ENCODE peak calls at places on chromosomes 4 and X, in six cellular contexts. T, A, Z, E, W and D are unnamed samples.
A peak's percentile ranks its signal among the peaks of the same experiment; 100 is the strongest.

GRCh38 chr4:13527983-13528822 is 16.1 kb downstream of the NKX3-2 start:
- ATAC-seq in Z (peak; percentile 21), A (peak; percentile 59), T (no peak), E (peak; percentile 56), W (peak; percentile 87), D (no peak)

GRCh38 chr4:128782076-128782715 is 27.3 kb upstream of the JADE1 start:
- ATAC-seq in E (no peak), Z (peak; percentile 88), T (peak; percentile 91), W (peak; percentile 88), A (peak; percentile 48), D (peak; percentile 31)

GRCh38 chrX:84186603-84187358 is 1.2 kb downstream of the RPS6KA6 start:
- ATAC-seq in T (no peak), Z (no peak), W (no peak), E (peak; percentile 38), A (no peak), D (no peak)

GRCh38 chr4:158067646-158068045 is 105.2 kb downstream of the GASK1B start:
- ATAC-seq in Z (no peak), E (no peak), A (no peak), W (no peak), T (no peak), D (no peak)

GRCh38 chr4:6902318-6903042 is 7.1 kb upstream of the TBC1D14 start:
- ATAC-seq in A (no peak), W (no peak), T (peak; percentile 2), E (no peak), Z (peak; percentile 14), D (no peak)

GRCh38 chr4:185524888-185525863 is 10.1 kb downstream of the PDLIM3 start:
- ATAC-seq in A (no peak), W (no peak), Z (no peak), T (no peak), E (no peak), D (peak; percentile 29)

GRCh38 chrX:66915893-66916292 is 277.0 kb upstream of the EDA2R start:
- ATAC-seq in E (no peak), A (no peak), T (no peak), Z (no peak), W (no peak), D (no peak)

GRCh38 chr4:71774136-71774535 is 9.7 kb downstream of the GC start:
- ATAC-seq in E (no peak), A (no peak), Z (no peak), W (no peak), T (no peak), D (no peak)

GRCh38 chr4:108193891-108194672 is 25.4 kb upstream of the LEF1 start:
- ATAC-seq in E (no peak), T (no peak), Z (no peak), A (no peak), W (no peak), D (no peak)

GRCh38 chrX:120514236-120514635 is 45.1 kb upstream of the LAMP2 start:
- ATAC-seq in T (peak; percentile 86), Z (peak; percentile 89), A (no peak), W (peak; percentile 54), E (peak; percentile 74), D (no peak)

GRCh38 chrX:120797201-120797938 is 78.3 kb downstream of the CT47B1 start:
- ATAC-seq in Z (no peak), A (no peak), W (no peak), E (no peak), T (no peak), D (no peak)

GRCh38 chr4:95547708-95548471 is 883 bp downstream of the UNC5C start:
- ATAC-seq in W (peak; percentile 2), A (peak; percentile 41), E (no peak), Z (no peak), T (peak; percentile 29), D (peak; percentile 16)

GRCh38 chr4:174460684-174461083 is 61.6 kb downstream of the HPGD start:
- ATAC-seq in A (no peak), E (no peak), T (no peak), W (no peak), Z (no peak), D (no peak)

GRCh38 chrX:11108253-11108941 is 2.7 kb upstream of the HCCS start:
- ATAC-seq in A (no peak), W (no peak), T (no peak), E (no peak), Z (no peak), D (no peak)

GRCh38 chrX:11111947-11112346 is 815 bp downstream of the HCCS start:
- ATAC-seq in A (no peak), T (no peak), E (no peak), W (no peak), Z (no peak), D (no peak)

GRCh38 chrX:11109968-11110367 is 1.2 kb upstream of the HCCS start:
- ATAC-seq in A (no peak), W (no peak), E (no peak), T (no peak), Z (no peak), D (no peak)

GRCh38 chrX:11113731-11114130 is 2.6 kb downstream of the HCCS start:
- ATAC-seq in T (no peak), Z (no peak), E (no peak), A (no peak), W (peak; percentile 24), D (no peak)

GRCh38 chrX:11111038-11111851 is at the start of gene HCCS:
- ATAC-seq in A (peak; percentile 99), T (peak; percentile 98), W (peak; percentile 88), E (peak; percentile 99), Z (peak; percentile 97), D (peak; percentile 94)
- TF ChIP-seq POLR2A in A (peak; percentile 60), T (peak; percentile 29), W (peak; percentile 77), E (peak; percentile 47), Z (peak; percentile 92), D (peak; percentile 61)

GRCh38 chr4:79281577-79282359 is 44.1 kb downstream of the NAA11 start:
- ATAC-seq in W (peak; percentile 79), T (no peak), E (no peak), A (no peak), Z (no peak), D (peak; percentile 90)
- TF ChIP-seq EP300 in W (no peak), T (no peak), E (no peak), A (no peak), Z (no peak), D (no peak)

GRCh38 chrX:153494061-153494460 is 719 bp upstream of the BGN start:
- ATAC-seq in Z (no peak), T (no peak), W (no peak), A (peak; percentile 43), E (no peak), D (peak; percentile 11)

GRCh38 chrX:153495362-153495751 is 577 bp downstream of the BGN start:
- ATAC-seq in T (peak; percentile 10), E (no peak), A (peak; percentile 55), Z (no peak), W (no peak), D (peak; percentile 45)

GRCh38 chrX:153495903-153496629 is 1.3 kb downstream of the BGN start:
- ATAC-seq in W (no peak), T (no peak), E (no peak), Z (no peak), A (no peak), D (no peak)

GRCh38 chrX:153493085-153493484 is 1.7 kb upstream of the BGN start:
- ATAC-seq in A (no peak), W (no peak), Z (no peak), E (no peak), T (no peak), D (no peak)

DNA sequence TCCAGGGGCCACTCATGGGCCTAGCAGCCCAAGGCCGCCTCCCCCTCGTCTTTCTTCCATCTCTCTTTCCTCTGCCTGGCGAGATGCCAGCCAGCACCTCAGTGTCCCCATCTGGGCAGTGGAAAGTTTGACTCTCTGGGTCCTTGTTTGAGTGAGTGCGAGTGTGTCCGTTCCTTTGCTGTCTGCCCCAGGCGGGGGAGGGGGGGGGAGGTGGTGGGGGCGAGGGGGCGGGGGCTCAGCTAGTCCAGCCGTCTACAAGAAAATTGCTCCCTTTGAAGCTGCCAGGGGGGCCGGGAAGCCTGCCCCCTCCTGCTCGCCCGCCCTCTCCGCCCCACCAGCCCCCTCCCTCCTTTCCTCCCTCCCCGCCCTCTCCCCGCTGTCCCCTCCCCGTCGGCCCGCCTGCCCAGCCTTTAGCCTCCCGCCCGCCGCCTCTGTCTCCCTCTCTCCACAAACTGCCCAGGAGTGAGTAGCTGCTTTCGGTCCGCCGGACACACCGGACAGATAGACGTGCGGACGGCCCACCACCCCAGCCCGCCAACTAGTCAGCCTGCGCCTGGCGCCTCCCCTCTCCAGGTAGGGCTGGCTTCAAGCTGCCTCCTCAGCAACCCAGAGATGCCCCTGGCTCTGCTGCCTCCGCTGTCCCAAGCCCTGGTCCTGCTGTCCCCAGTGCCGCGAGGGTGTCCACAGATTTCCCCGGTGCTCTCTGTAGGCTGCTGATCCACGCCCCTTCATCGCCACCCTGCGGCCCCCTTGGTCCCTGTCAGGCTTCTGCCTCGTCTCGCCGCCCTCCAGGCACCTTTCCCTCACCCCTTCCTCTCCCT is at the start of gene BGN:
- ATAC-seq in Z (peak; percentile 78), T (peak; percentile 69), A (peak; percentile 80), E (no peak), W (peak; percentile 33), D (peak; percentile 16)
- TF ChIP-seq POLR2A in Z (no peak), T (no peak), A (no peak), E (no peak), W (no peak), D (no peak)

GRCh38 chr4:148270600-148270999 is 171.6 kb downstream of the NR3C2 start:
- ATAC-seq in E (no peak), W (no peak), T (no peak), A (no peak), Z (no peak), D (no peak)
- TF ChIP-seq EP300 in E (no peak), W (no peak), T (no peak), A (no peak), Z (no peak), D (no peak)